ENCODE peak calls at places on chromosome 20, in eight cellular contexts. B, T, R, P, A, F, S and L are unnamed samples.

GRCh38 chr20:11207749-11208502 is 534.1 kb upstream of the JAG1 start:
- DNase-seq in B (peak), T (no peak), R (no peak), P (peak), A (no peak), F (peak), S (peak), L (peak)

GRCh38 chr20:61119263-61119662 is 132.8 kb upstream of the CDH4 start:
- DNase-seq in B (no peak), T (no peak), R (no peak), P (no peak), A (no peak), F (no peak), S (no peak), L (no peak)

GRCh38 chr20:3727333-3728035 is 5.0 kb upstream of the HSPA12B start:
- DNase-seq in B (no peak), T (no peak), R (no peak), P (peak), A (no peak), F (peak), S (no peak), L (peak)

GRCh38 chr20:4666001-4666470 is 55.7 kb upstream of the PRND start:
- DNase-seq in B (peak), T (no peak), R (no peak), P (peak), A (no peak), F (peak), S (peak), L (peak)

GRCh38 chr20:1465470-1466210 is 1.0 kb downstream of the NSFL1C start:
- DNase-seq in B (no peak), T (no peak), R (no peak), P (no peak), A (peak), F (peak), S (peak), L (no peak)

GRCh38 chr20:15902493-15902892 is 670.8 kb downstream of the KIF16B start:
- DNase-seq in B (peak), T (no peak), R (no peak), P (no peak), A (no peak), F (no peak), S (no peak), L (no peak)

GRCh38 chr20:44888226-44889103 is 3.0 kb downstream of the YWHAB start:
- DNase-seq in B (no peak), T (peak), R (no peak), P (peak), A (no peak), F (peak), S (peak), L (no peak)

GRCh38 chr20:4026093-4026601 is 10.8 kb upstream of the RNF24 start:
- DNase-seq in B (peak), T (peak), R (no peak), P (peak), A (no peak), F (peak), S (no peak), L (peak)

GRCh38 chr20:18790787-18791186 is 22.8 kb upstream of the SCP2D1 start:
- DNase-seq in B (no peak), T (no peak), R (no peak), P (no peak), A (no peak), F (no peak), S (no peak), L (no peak)

GRCh38 chr20:1893721-1894470 is 1.3 kb upstream of the SIRPA start:
- DNase-seq in B (peak), T (no peak), R (no peak), P (peak), A (peak), F (peak), S (no peak), L (no peak)

GRCh38 chr20:20360464-20360863 is 7.4 kb upstream of the INSM1 start:
- DNase-seq in B (peak), T (peak), R (no peak), P (peak), A (peak), F (peak), S (peak), L (peak)

GRCh38 chr20:13723015-13723414 is 61.7 kb downstream of the ESF1 start:
- DNase-seq in B (no peak), T (no peak), R (no peak), P (no peak), A (no peak), F (no peak), S (no peak), L (peak)

GRCh38 chr20:24672181-24672880 is 202.9 kb downstream of the SYNDIG1 start:
- DNase-seq in B (no peak), T (no peak), R (peak), P (no peak), A (no peak), F (no peak), S (no peak), L (no peak)

GRCh38 chr20:19114410-19114809 is 98.0 kb upstream of the SLC24A3 start:
- DNase-seq in B (no peak), T (peak), R (no peak), P (no peak), A (no peak), F (no peak), S (no peak), L (no peak)

GRCh38 chr20:17795449-17796095 is 95.8 kb downstream of the BANF2 start:
- DNase-seq in B (no peak), T (no peak), R (no peak), P (peak), A (no peak), F (no peak), S (no peak), L (no peak)

GRCh38 chr20:4052554-4052953 is 37.2 kb upstream of the RNF24 start:
- DNase-seq in B (no peak), T (no peak), R (no peak), P (no peak), A (peak), F (no peak), S (no peak), L (no peak)

GRCh38 chr20:10536531-10536930 is 101.4 kb downstream of the SLX4IP start:
- DNase-seq in B (no peak), T (peak), R (no peak), P (peak), A (no peak), F (peak), S (peak), L (peak)

GRCh38 chr20:31652917-31653385 is 15.2 kb downstream of the COX4I2 start:
- DNase-seq in B (no peak), T (peak), R (no peak), P (peak), A (no peak), F (peak), S (no peak), L (peak)

GRCh38 chr20:16283307-16283706 is 289.9 kb downstream of the KIF16B start:
- DNase-seq in B (no peak), T (no peak), R (no peak), P (no peak), A (no peak), F (no peak), S (peak), L (no peak)

GRCh38 chr20:37990571-37991151 is 42.6 kb downstream of the TTI1 start:
- DNase-seq in B (peak), T (peak), R (peak), P (peak), A (peak), F (peak), S (peak), L (peak)

GRCh38 chr20:8589956-8590355 is 457.9 kb downstream of the PLCB1 start:
- DNase-seq in B (peak), T (no peak), R (no peak), P (peak), A (no peak), F (peak), S (no peak), L (no peak)

GRCh38 chr20:36875702-36876472 is at the start of gene TLDC2:
- DNase-seq in B (no peak), T (no peak), R (no peak), P (no peak), A (no peak), F (no peak), S (peak), L (no peak)

GRCh38 chr20:32526125-32526524 is 59.0 kb downstream of the NOL4L start:
- DNase-seq in B (no peak), T (no peak), R (no peak), P (no peak), A (no peak), F (no peak), S (no peak), L (no peak)

GRCh38 chr20:20253744-20254330 is 114.1 kb upstream of the INSM1 start:
- DNase-seq in B (no peak), T (no peak), R (no peak), P (no peak), A (no peak), F (no peak), S (no peak), L (no peak)

GRCh38 chr20:46998497-46999190 is 104.0 kb downstream of the EYA2 start:
- DNase-seq in B (no peak), T (no peak), R (no peak), P (no peak), A (no peak), F (no peak), S (no peak), L (no peak)
- H3K4me3 ChIP-seq in B (no peak), T (no peak), R (no peak), P (no peak), A (no peak), F (no peak), S (no peak), L (no peak)

GRCh38 chr20:63212393-63212730 is 3.6 kb downstream of the YTHDF1 start:
- DNase-seq in B (no peak), T (no peak), R (no peak), P (no peak), A (no peak), F (no peak), S (no peak), L (no peak)
- H3K4me3 ChIP-seq in B (no peak), T (no peak), R (no peak), P (no peak), A (no peak), F (no peak), S (no peak), L (no peak)

GRCh38 chr20:58228103-58228483 is 360 bp downstream of the ANKRD60 start:
- DNase-seq in B (no peak), T (no peak), R (peak), P (no peak), A (peak), F (no peak), S (no peak), L (peak)
- H3K4me3 ChIP-seq in B (peak), T (no peak), R (peak), P (peak), A (no peak), F (peak), S (no peak), L (peak)

DNA sequence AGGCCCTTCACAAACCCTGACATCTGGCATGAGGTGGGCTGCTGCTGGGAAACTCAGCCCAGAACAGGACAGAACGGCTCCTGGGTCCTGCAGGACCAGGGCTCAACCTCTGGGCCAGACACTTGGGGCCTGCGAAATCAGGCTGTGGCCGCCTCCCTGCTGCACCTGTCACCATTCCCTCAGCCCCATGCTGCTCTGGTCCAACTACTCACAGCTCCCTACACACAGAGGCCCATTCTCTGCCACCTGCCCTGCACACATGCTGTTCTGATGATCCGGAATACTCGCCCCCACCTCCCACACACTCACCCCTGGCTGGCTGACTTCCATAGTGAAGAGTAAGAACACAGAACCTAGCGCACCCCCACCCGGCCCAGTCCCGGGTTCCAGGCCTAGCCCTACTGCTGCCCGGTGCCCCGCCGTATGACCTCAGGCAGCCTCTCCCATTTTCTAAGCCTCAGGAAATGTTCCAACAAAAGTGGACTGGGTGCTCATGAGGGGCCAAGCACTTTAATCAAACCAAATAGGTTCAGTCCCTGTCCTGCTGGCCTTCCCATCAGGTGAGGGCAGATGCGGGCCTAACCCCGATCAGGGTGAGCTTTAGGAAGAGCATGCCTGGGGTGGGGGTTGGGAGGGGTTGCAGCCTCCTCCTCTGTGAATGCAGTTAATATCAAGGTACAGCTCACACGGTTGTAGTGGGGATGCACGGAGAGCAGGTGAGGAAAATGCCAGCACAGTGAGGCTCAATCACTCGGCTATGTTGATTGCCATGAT is 3.9 kb downstream of the PEDS1 start:
- DNase-seq in B (no peak), T (no peak), R (no peak), P (no peak), A (no peak), F (no peak), S (peak), L (no peak)
- H3K4me3 ChIP-seq in B (no peak), T (no peak), R (no peak), P (no peak), A (no peak), F (no peak), S (no peak), L (no peak)

DNA sequence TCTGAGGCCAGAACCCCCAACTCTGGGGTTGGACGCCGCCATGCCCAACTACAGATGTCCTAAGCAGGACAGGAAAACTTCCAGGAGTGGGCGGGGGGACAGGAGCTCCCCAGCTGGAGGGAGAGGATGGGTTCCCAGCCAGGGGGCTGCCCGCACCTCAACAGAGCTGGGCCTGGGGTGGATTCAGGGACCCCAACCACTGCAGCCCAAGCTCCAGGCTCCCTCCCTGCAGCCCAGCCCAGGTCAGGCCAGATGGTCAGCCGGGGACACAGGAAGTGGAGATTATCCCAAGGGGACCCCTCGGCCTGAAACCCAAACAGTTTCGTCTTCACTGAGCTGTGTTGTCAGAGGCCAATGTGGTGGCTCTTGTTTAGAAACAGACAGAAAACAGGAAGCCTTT is 9.4 kb downstream of the LAMA5 start:
- DNase-seq in B (no peak), T (no peak), R (no peak), P (peak), A (no peak), F (no peak), S (no peak), L (peak)
- H3K4me3 ChIP-seq in B (no peak), T (no peak), R (peak), P (peak), A (no peak), F (no peak), S (no peak), L (no peak)

GRCh38 chr20:62875419-62876355 is 14.1 kb upstream of the TCFL5 start:
- DNase-seq in B (peak), T (peak), R (peak), P (peak), A (peak), F (peak), S (peak), L (peak)
- H3K4me3 ChIP-seq in B (no peak), T (peak), R (no peak), P (peak), A (no peak), F (peak), S (no peak), L (peak)

GRCh38 chr20:21809961-21810523 is 104.6 kb downstream of the PAX1 start:
- DNase-seq in B (no peak), T (no peak), R (no peak), P (no peak), A (no peak), F (no peak), S (no peak), L (no peak)
- H3K4me3 ChIP-seq in B (no peak), T (no peak), R (no peak), P (no peak), A (no peak), F (no peak), S (no peak), L (no peak)

GRCh38 chr20:35669221-35669620 is 4.5 kb upstream of the CPNE1 start:
- DNase-seq in B (no peak), T (no peak), R (peak), P (no peak), A (peak), F (no peak), S (no peak), L (no peak)
- H3K4me3 ChIP-seq in B (no peak), T (no peak), R (no peak), P (no peak), A (no peak), F (no peak), S (no peak), L (no peak)

DNA sequence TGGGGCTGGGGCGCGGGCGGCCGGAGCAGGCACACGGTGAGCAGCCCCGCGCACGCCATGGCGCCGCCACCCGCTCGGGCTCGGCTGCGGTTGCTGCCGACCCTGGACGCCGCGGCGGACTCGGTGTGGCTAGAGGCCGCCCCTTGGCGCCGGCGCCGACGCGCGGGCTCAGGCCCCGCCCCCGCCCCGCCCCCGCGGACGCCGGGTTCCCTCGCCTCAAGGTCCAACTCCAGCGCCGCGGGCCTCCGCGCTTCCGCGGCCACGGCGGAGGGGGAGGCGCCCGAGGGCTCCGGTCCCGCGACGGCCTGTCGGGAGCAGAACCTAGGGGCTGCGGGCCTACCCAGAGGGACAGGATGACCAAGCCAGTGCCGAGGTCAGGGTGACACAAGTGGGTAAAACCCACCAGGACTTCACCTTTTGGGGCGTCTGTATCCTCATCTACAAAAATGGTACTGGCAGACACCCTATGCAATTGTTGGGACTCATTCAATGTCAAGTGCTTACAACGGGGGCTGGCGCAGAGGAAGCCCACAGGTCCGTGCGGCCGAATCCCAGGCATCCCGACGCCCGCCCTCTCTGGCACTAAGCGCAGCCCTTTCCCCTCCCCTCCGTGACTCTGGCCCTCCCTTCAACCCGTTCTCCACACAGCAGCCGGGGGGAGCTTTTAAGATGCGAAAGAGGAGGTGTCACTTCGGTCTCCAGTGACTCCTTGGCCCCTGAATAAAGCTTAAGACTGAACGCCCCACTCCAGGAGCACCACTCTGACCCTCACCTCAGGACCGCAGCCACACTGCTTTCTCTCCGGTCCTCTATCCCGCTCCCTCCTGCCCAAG is at the start of gene NECAB3:
- DNase-seq in B (peak), T (no peak), R (peak), P (peak), A (peak), F (peak), S (peak), L (peak)
- H3K4me3 ChIP-seq in B (peak), T (peak), R (peak), P (peak), A (peak), F (peak), S (peak), L (peak)